ENCODE peak calls at places on chromosomes 2 and 18, in eight cellular contexts. One of them, this sample, is unnamed.
A peak's percentile ranks its signal among the peaks of the same experiment; 100 is the strongest.

GRCh38 chr2:240469747-240470146 is 34.3 kb downstream of the GPC1 start:
- DNase-seq in HS-27A: no peak
- DNase-seq in brain microvascular endothelial cell: no peak
- DNase-seq in NCI-H748 treated with DMSO at 0.1 percent for 48 hours: no peak
- DNase-seq in NCI-H1105: no peak
- DNase-seq in AG04450: no peak
- DNase-seq in A673: no peak
- DNase-seq in stimulated activated CD8-positive, alpha-beta memory T cell treated with anti-CD3 and anti-CD28 coated beads, Interleukin-7, amount 100 ng/mL, for 1 hour: no peak
- DNase-seq in this sample: no peak

GRCh38 chr2:128469875-128470274 is 151.2 kb upstream of the HS6ST1 start:
- DNase-seq in brain microvascular endothelial cell: no peak
- DNase-seq in AG04450: no peak
- DNase-seq in A673: no peak
- DNase-seq in NCI-H748 treated with DMSO at 0.1 percent for 48 hours: no peak
- DNase-seq in HS-27A: no peak
- DNase-seq in stimulated activated CD8-positive, alpha-beta memory T cell treated with anti-CD3 and anti-CD28 coated beads, Interleukin-7, amount 100 ng/mL, for 1 hour: no peak
- DNase-seq in NCI-H1105: no peak
- DNase-seq in this sample: no peak

GRCh38 chr2:128591841-128592822 is 273.5 kb upstream of the HS6ST1 start:
- DNase-seq in NCI-H1105: no peak
- DNase-seq in AG04450: no peak
- DNase-seq in brain microvascular endothelial cell: no peak
- DNase-seq in HS-27A: no peak
- DNase-seq in NCI-H748 treated with DMSO at 0.1 percent for 48 hours: no peak
- DNase-seq in A673: no peak
- DNase-seq in stimulated activated CD8-positive, alpha-beta memory T cell treated with anti-CD3 and anti-CD28 coated beads, Interleukin-7, amount 100 ng/mL, for 1 hour: no peak
- DNase-seq in this sample: no peak

GRCh38 chr2:156512451-156512850 is 76.3 kb downstream of the GPD2 start:
- DNase-seq in NCI-H748 treated with DMSO at 0.1 percent for 48 hours: no peak
- DNase-seq in NCI-H1105: no peak
- DNase-seq in stimulated activated CD8-positive, alpha-beta memory T cell treated with anti-CD3 and anti-CD28 coated beads, Interleukin-7, amount 100 ng/mL, for 1 hour: no peak
- DNase-seq in AG04450: peak; percentile 20
- DNase-seq in brain microvascular endothelial cell: no peak
- DNase-seq in A673: no peak
- DNase-seq in HS-27A: no peak
- DNase-seq in this sample: no peak

GRCh38 chr2:172985139-172985874 is 90.3 kb upstream of the MAP3K20 start:
- DNase-seq in NCI-H1105: no peak
- DNase-seq in AG04450: no peak
- DNase-seq in stimulated activated CD8-positive, alpha-beta memory T cell treated with anti-CD3 and anti-CD28 coated beads, Interleukin-7, amount 100 ng/mL, for 1 hour: no peak
- DNase-seq in HS-27A: no peak
- DNase-seq in brain microvascular endothelial cell: no peak
- DNase-seq in A673: no peak
- DNase-seq in NCI-H748 treated with DMSO at 0.1 percent for 48 hours: no peak
- DNase-seq in this sample: no peak

GRCh38 chr2:153543639-153544071 is 65.1 kb upstream of the RPRM start:
- DNase-seq in brain microvascular endothelial cell: no peak
- DNase-seq in HS-27A: no peak
- DNase-seq in NCI-H1105: no peak
- DNase-seq in stimulated activated CD8-positive, alpha-beta memory T cell treated with anti-CD3 and anti-CD28 coated beads, Interleukin-7, amount 100 ng/mL, for 1 hour: no peak
- DNase-seq in NCI-H748 treated with DMSO at 0.1 percent for 48 hours: peak; percentile 66
- DNase-seq in A673: peak; percentile 64
- DNase-seq in AG04450: no peak
- DNase-seq in this sample: no peak

GRCh38 chr2:5007596-5007995 is 684.6 kb upstream of the SOX11 start:
- DNase-seq in AG04450: no peak
- DNase-seq in HS-27A: no peak
- DNase-seq in stimulated activated CD8-positive, alpha-beta memory T cell treated with anti-CD3 and anti-CD28 coated beads, Interleukin-7, amount 100 ng/mL, for 1 hour: no peak
- DNase-seq in brain microvascular endothelial cell: no peak
- DNase-seq in A673: peak; percentile 10
- DNase-seq in NCI-H1105: no peak
- DNase-seq in NCI-H748 treated with DMSO at 0.1 percent for 48 hours: no peak
- DNase-seq in this sample: no peak

GRCh38 chr18:62610509-62611394 is 87.9 kb downstream of the ZCCHC2 start:
- DNase-seq in NCI-H1105: no peak
- DNase-seq in stimulated activated CD8-positive, alpha-beta memory T cell treated with anti-CD3 and anti-CD28 coated beads, Interleukin-7, amount 100 ng/mL, for 1 hour: no peak
- DNase-seq in NCI-H748 treated with DMSO at 0.1 percent for 48 hours: no peak
- DNase-seq in A673: no peak
- DNase-seq in brain microvascular endothelial cell: no peak
- DNase-seq in AG04450: no peak
- DNase-seq in HS-27A: no peak
- DNase-seq in this sample: no peak

GRCh38 chr18:36296591-36297418 is 708 bp upstream of the FHOD3 start:
- DNase-seq in stimulated activated CD8-positive, alpha-beta memory T cell treated with anti-CD3 and anti-CD28 coated beads, Interleukin-7, amount 100 ng/mL, for 1 hour: no peak
- DNase-seq in A673: peak; percentile 64
- DNase-seq in AG04450: peak; percentile 50
- DNase-seq in NCI-H1105: peak; percentile 88
- DNase-seq in NCI-H748 treated with DMSO at 0.1 percent for 48 hours: peak; percentile 83
- DNase-seq in brain microvascular endothelial cell: peak; percentile 64
- DNase-seq in HS-27A: no peak
- DNase-seq in this sample: peak; percentile 83

GRCh38 chr2:160460333-160460731 is 33.3 kb downstream of the RBMS1 start:
- DNase-seq in NCI-H748 treated with DMSO at 0.1 percent for 48 hours: no peak
- DNase-seq in HS-27A: no peak
- DNase-seq in A673: no peak
- DNase-seq in stimulated activated CD8-positive, alpha-beta memory T cell treated with anti-CD3 and anti-CD28 coated beads, Interleukin-7, amount 100 ng/mL, for 1 hour: no peak
- DNase-seq in brain microvascular endothelial cell: no peak
- DNase-seq in NCI-H1105: no peak
- DNase-seq in AG04450: no peak
- DNase-seq in this sample: no peak

GRCh38 chr18:79488311-79489047 is 92.7 kb downstream of the NFATC1 start:
- DNase-seq in A673: no peak
- DNase-seq in brain microvascular endothelial cell: no peak
- DNase-seq in AG04450: no peak
- DNase-seq in stimulated activated CD8-positive, alpha-beta memory T cell treated with anti-CD3 and anti-CD28 coated beads, Interleukin-7, amount 100 ng/mL, for 1 hour: no peak
- DNase-seq in HS-27A: no peak
- DNase-seq in NCI-H1105: no peak
- DNase-seq in NCI-H748 treated with DMSO at 0.1 percent for 48 hours: no peak
- DNase-seq in this sample: no peak

GRCh38 chr2:234595829-234596228 is 98.9 kb upstream of the ARL4C start:
- DNase-seq in stimulated activated CD8-positive, alpha-beta memory T cell treated with anti-CD3 and anti-CD28 coated beads, Interleukin-7, amount 100 ng/mL, for 1 hour: no peak
- DNase-seq in HS-27A: no peak
- DNase-seq in AG04450: peak; percentile 86
- DNase-seq in A673: no peak
- DNase-seq in NCI-H1105: no peak
- DNase-seq in brain microvascular endothelial cell: no peak
- DNase-seq in NCI-H748 treated with DMSO at 0.1 percent for 48 hours: no peak
- DNase-seq in this sample: no peak